ENCODE peak calls at places on chromosomes 2 and 18, in six cellular contexts. Z is HCT116, K is heart left ventricle, X is colonic mucosa, N is hepatocyte, T is tibial artery. G is an unnamed sample. For H3K4me1, the result is how much of the 10 kb centered on the place peaks cover.

GRCh38 chr2:127590386-127591190 is 55.1 kb downstream of the MYO7B start:
- DNase-seq in Z (no peak), K (no peak), N (no peak), T (no peak), X (no peak), G (no peak)

GRCh38 chr2:190853659-190854386 is 26.8 kb upstream of the GLS start:
- DNase-seq in K (no peak), X (no peak), Z (no peak), N (no peak), T (no peak), G (no peak)

GRCh38 chr2:100902833-100903405 is 83.0 kb downstream of the NPAS2 start:
- DNase-seq in N (peak), K (no peak), T (no peak), Z (peak), X (no peak), G (no peak)

GRCh38 chr2:225401001-225401400 is 1.5 kb downstream of the NYAP2 start:
- DNase-seq in K (no peak), Z (no peak), X (no peak), N (no peak), T (no peak), G (no peak)

GRCh38 chr2:221502270-221502973 is 69.7 kb downstream of the EPHA4 start:
- DNase-seq in Z (no peak), N (no peak), K (no peak), X (no peak), T (no peak), G (no peak)

GRCh38 chr2:112783187-112783721 is 1.0 kb downstream of the IL1A start:
- DNase-seq in K (no peak), X (no peak), N (no peak), T (no peak), Z (no peak), G (no peak)

GRCh38 chr18:32280911-32281310 is 91.1 kb downstream of the MEP1B start:
- DNase-seq in X (no peak), T (no peak), Z (no peak), K (no peak), N (no peak), G (no peak)

GRCh38 chr2:234816491-234816890 is 135.3 kb upstream of the SH3BP4 start:
- DNase-seq in T (no peak), Z (no peak), K (no peak), N (no peak), X (no peak), G (no peak)

GRCh38 chr2:223674998-223675609 is 72.9 kb upstream of the SCG2 start:
- DNase-seq in N (peak), T (no peak), Z (peak), K (no peak), X (no peak), G (no peak)

GRCh38 chr2:112803691-112804521 is 19.6 kb upstream of the IL1A start:
- DNase-seq in Z (no peak), T (no peak), K (no peak), N (peak), X (no peak), G (no peak)

GRCh38 chr2:72137498-72138010 is 10.1 kb downstream of the CYP26B1 start:
- DNase-seq in Z (no peak), T (peak), N (peak), X (peak), K (peak), G (peak)

GRCh38 chr2:54176577-54176976 is 61.2 kb downstream of the ACYP2 start:
- DNase-seq in Z (peak), N (peak), T (no peak), K (peak), X (peak), G (no peak)

GRCh38 chr2:27798948-27799645 is 27.6 kb downstream of the MRPL33 start:
- DNase-seq in Z (peak), N (peak), T (peak), K (peak), X (no peak), G (no peak)

GRCh38 chr18:74760436-74760835 is 162.8 kb downstream of the ZNF407 start:
- DNase-seq in X (no peak), T (no peak), Z (no peak), N (no peak), K (no peak), G (no peak)

GRCh38 chr2:107602801-107603200 is 223.9 kb upstream of the RGPD4 start:
- DNase-seq in N (no peak), X (no peak), K (no peak), Z (no peak), T (no peak), G (no peak)

GRCh38 chr2:31202833-31203232 is 14.5 kb downstream of the CAPN14 start:
- DNase-seq in T (no peak), K (no peak), N (no peak), X (no peak), Z (no peak), G (no peak)

GRCh38 chr2:43110442-43110871 is 115.9 kb downstream of the ZFP36L2 start:
- DNase-seq in K (no peak), X (no peak), T (peak), N (peak), Z (no peak), G (no peak)

GRCh38 chr2:62604336-62604735 is 98.3 kb upstream of the TMEM17 start:
- DNase-seq in T (no peak), N (no peak), K (no peak), X (no peak), Z (no peak), G (no peak)

GRCh38 chr2:177740718-177741117 is 331.9 kb downstream of the PDE11A start:
- DNase-seq in K (no peak), Z (no peak), N (no peak), T (no peak), X (no peak), G (no peak)

GRCh38 chr2:104945866-104946265 is 92.0 kb downstream of the POU3F3 start:
- DNase-seq in Z (no peak), X (no peak), K (no peak), N (no peak), T (no peak), G (no peak)

DNA sequence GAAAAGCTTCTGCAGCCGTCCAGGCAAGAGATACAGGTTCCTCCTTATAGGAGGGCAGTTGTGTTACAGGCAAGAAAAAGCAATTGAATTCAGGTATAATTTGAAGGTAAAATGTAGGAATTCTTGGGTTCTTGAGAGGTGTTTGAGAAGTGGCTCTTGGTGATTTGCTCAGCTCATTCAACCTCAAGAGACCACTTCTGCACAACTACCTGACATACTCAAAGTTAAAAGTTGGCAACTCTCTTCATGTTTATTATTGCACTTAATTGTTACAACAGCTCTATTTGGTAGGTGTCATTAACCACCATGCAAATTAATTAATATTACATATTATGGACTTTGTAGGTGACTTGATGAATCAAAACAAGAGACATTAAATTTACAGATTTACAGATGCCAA is 753.2 kb downstream of the ADCYAP1 start:
- DNase-seq in K (no peak), Z (no peak), X (no peak), T (no peak), N (no peak), G (no peak)
- H3K4me3 ChIP-seq in K (no peak), Z (no peak), X (no peak), T (no peak), N (no peak), G (no peak)

GRCh38 chr2:6909431-6910385 is 7.5 kb upstream of the RNF144A start:
- DNase-seq in X (no peak), T (no peak), Z (no peak), K (no peak), N (no peak), G (peak)
- H3K4me1 ChIP-seq in X (under half), T (under half), Z (under half), K (under half), N (under half), G (half or more)

GRCh38 chr2:151438506-151438905 is 28.8 kb downstream of the RIF1 start:
- DNase-seq in T (no peak), X (no peak), N (no peak), K (no peak), Z (no peak), G (no peak)

GRCh38 chr2:151439127-151439526 is 29.4 kb downstream of the RIF1 start:
- DNase-seq in Z (no peak), K (no peak), N (no peak), T (no peak), X (peak), G (no peak)

DNA sequence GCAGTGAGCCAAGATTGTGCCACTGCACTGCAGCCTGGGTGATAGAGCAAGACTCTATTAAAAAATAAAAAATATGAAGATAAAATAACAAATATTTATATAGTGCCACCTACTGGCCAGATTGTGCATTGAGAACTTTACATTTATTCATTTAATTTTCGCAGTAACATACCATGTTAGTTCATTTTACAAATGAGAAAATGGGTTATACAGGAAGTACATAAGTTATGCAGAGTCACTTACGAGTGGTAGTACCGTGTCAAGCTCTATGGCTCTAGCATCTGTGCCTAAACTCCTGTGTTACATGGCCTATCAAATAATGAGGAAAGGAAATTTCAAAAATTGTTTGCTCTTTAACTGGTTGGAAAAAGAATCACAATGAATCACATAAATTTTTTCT is 27.9 kb downstream of the RIF1 start:
- DNase-seq in T (no peak), Z (peak), K (no peak), X (no peak), N (peak), G (peak)
- H3K27ac ChIP-seq in T (no peak), Z (no peak), K (no peak), X (peak), N (no peak), G (no peak)

GRCh38 chr2:216687646-216688045 is 7.7 kb downstream of the IGFBP5 start:
- DNase-seq in N (no peak), K (no peak), T (peak), Z (peak), X (no peak), G (no peak)

GRCh38 chr2:216690451-216691209 is 4.7 kb downstream of the IGFBP5 start:
- DNase-seq in Z (no peak), X (no peak), T (peak), K (no peak), N (peak), G (no peak)

GRCh38 chr2:216691210-216691741 is 4.1 kb downstream of the IGFBP5 start:
- DNase-seq in X (no peak), K (peak), T (peak), Z (no peak), N (peak), G (no peak)

GRCh38 chr2:216688731-216689360 is 6.5 kb downstream of the IGFBP5 start:
- DNase-seq in K (peak), Z (no peak), T (peak), N (no peak), X (no peak), G (no peak)

DNA sequence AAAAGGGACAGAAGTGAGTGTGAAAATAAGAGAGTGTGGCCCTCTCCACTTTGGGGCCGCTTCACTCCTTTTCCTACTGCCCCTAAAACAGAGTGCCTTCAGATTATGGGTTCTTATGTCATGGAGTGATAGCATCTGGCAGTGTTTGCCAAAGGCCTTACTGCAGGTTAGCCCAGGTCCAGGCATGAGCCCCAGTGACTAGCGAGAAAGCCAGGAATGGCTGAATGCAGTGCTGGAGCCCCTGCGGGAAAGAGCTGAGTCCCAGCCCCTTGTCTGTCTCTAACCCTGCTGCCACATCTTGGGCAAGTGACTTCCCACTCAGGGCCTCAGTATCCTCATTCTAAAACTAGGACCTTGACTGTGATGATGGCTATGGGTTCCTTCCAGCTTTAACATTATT is 6.0 kb downstream of the IGFBP5 start:
- DNase-seq in X (no peak), T (peak), Z (no peak), N (no peak), K (no peak), G (no peak)
- H3K4me3 ChIP-seq in X (no peak), T (peak), Z (no peak), N (no peak), K (no peak), G (no peak)

DNA sequence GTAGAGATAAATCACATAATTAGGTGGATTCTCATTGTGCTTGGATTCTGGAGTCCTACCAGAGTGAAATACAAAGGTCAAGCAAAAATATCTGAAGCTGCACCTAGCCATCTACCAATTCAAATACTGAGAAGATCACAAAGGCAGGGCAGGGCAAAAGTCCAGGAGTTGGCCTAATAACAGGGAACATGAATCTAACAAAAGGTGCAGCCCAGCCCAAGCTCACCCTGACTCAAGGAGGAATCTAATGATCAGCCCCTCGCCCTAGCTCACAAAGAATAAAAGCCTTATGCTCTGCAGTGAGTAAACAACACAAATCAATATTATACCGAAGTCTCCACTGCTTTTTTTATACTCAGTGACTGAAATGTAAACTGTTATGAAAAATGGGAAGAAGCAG is 49.3 kb downstream of the ANTXR1 start:
- DNase-seq in Z (no peak), X (no peak), K (no peak), N (no peak), T (no peak), G (no peak)
- H3K4me1 ChIP-seq in Z (under half), X (under half), K (under half), N (under half), T (under half), G (under half)

GRCh38 chr18:23108496-23108895 is 26.8 kb upstream of the CABLES1 start:
- DNase-seq in K (no peak), T (no peak), X (no peak), Z (no peak), N (no peak), G (no peak)

GRCh38 chr18:23113576-23113975 is 21.7 kb upstream of the CABLES1 start:
- DNase-seq in Z (no peak), X (no peak), K (no peak), T (no peak), N (no peak), G (no peak)

GRCh38 chr18:23114911-23115310 is 20.4 kb upstream of the CABLES1 start:
- DNase-seq in K (no peak), Z (no peak), X (no peak), T (no peak), N (no peak), G (no peak)

GRCh38 chr18:23115683-23116096 is 19.6 kb upstream of the CABLES1 start:
- DNase-seq in T (no peak), Z (peak), X (no peak), K (no peak), N (peak), G (no peak)

GRCh38 chr18:23114171-23114881 is 21.0 kb upstream of the CABLES1 start:
- DNase-seq in Z (no peak), T (peak), N (no peak), K (no peak), X (no peak), G (no peak)
- H3K27ac ChIP-seq in Z (no peak), T (no peak), N (peak), K (no peak), X (no peak), G (no peak)

GRCh38 chr18:44678725-44679055 is 2.0 kb upstream of the SETBP1 start:
- DNase-seq in T (no peak), N (no peak), Z (no peak), K (no peak), X (no peak), G (no peak)
- H3K4me3 ChIP-seq in T (peak), N (no peak), Z (no peak), K (peak), X (peak), G (no peak)

G was measured in CD8-positive, alpha-beta memory T cell.